ENCODE peak calls at places on chromosome 11, in seven cellular contexts. H, W, J, F, I, B and P are unnamed samples.

GRCh38 chr11:118834428-118835028 is 43.6 kb upstream of the DDX6 start:
- DNase-seq in J (no peak), F (no peak), W (no peak), B (no peak), H (no peak), I (no peak), P (no peak)

GRCh38 chr11:77065878-77066228 is 918 bp upstream of the CAPN5 start:
- DNase-seq in I (no peak), B (no peak), J (no peak), W (no peak), H (no peak), F (no peak), P (no peak)

GRCh38 chr11:86519064-86519911 is 144.6 kb downstream of the CCDC81 start:
- DNase-seq in H (no peak), I (peak; percentile 40), W (no peak), F (no peak), J (peak; percentile 84), B (no peak), P (peak; percentile 81)

GRCh38 chr11:120188371-120188770 is 22.5 kb upstream of the OAF start:
- DNase-seq in H (no peak), B (no peak), F (no peak), I (no peak), J (no peak), W (no peak), P (no peak)

GRCh38 chr11:69950120-69950519 is 128.0 kb upstream of the ANO1 start:
- DNase-seq in W (peak; percentile 28), H (no peak), B (peak; percentile 52), I (peak; percentile 69), F (no peak), J (no peak), P (no peak)

GRCh38 chr11:8019671-8020597 is 32.8 kb downstream of the EIF3F start:
- DNase-seq in J (no peak), W (no peak), B (peak; percentile 28), F (peak; percentile 31), H (no peak), I (no peak), P (no peak)

GRCh38 chr11:12685229-12685628 is 11.0 kb downstream of the TEAD1 start:
- DNase-seq in W (no peak), F (no peak), H (no peak), B (no peak), J (no peak), I (no peak), P (no peak)

GRCh38 chr11:106474274-106474673 is 396.8 kb downstream of the AASDHPPT start:
- DNase-seq in J (no peak), B (no peak), H (no peak), W (no peak), F (no peak), I (no peak), P (no peak)